ENCODE peak calls at places on chromosomes 13 and 19, in eight cellular contexts. L is CD8-positive, alpha-beta memory T cell; U is HepG2; A is thoracic aorta; P is stomach; C is heart left ventricle; T is AG04450; I is ovary. M is an unnamed sample.

GRCh38 chr19:57867868-57868492 is 18.3 kb downstream of the ZNF587 start:
- DNase-seq in L (no peak), T (no peak), U (no peak), C (no peak), I (no peak), P (no peak), A (no peak), M (no peak)

GRCh38 chr13:106941779-106942178 is 373.8 kb upstream of the ARGLU1 start:
- DNase-seq in C (no peak), I (no peak), P (no peak), A (no peak), U (no peak), L (no peak), T (no peak), M (no peak)

GRCh38 chr13:114258589-114258988 is 22.8 kb upstream of the UPF3A start:
- DNase-seq in I (no peak), T (no peak), C (no peak), A (no peak), L (no peak), P (peak; percentile 42), U (no peak), M (no peak)

GRCh38 chr13:74575729-74576125 is 441.5 kb upstream of the KLF12 start:
- DNase-seq in U (no peak), P (peak; percentile 50), A (peak; percentile 32), L (peak; percentile 67), C (peak; percentile 90), I (peak; percentile 70), T (no peak), M (peak; percentile 47)

GRCh38 chr13:21696865-21697448 is 26.1 kb downstream of the FGF9 start:
- DNase-seq in C (no peak), A (no peak), L (no peak), U (peak; percentile 48), T (no peak), I (no peak), P (no peak), M (peak; percentile 50)

GRCh38 chr13:94263038-94263437 is 216.4 kb downstream of the DCT start:
- DNase-seq in A (no peak), C (no peak), T (no peak), L (no peak), I (no peak), U (peak; percentile 37), P (no peak), M (no peak)

GRCh38 chr13:35724480-35724879 is 248.0 kb upstream of the MAB21L1 start:
- DNase-seq in U (no peak), C (no peak), L (no peak), A (no peak), P (no peak), T (no peak), I (no peak), M (no peak)

GRCh38 chr19:39401549-39402416 is 4.9 kb upstream of the ZFP36 start:
- DNase-seq in T (no peak), I (peak; percentile 46), A (no peak), C (peak; percentile 76), U (peak; percentile 96), P (peak; percentile 79), L (peak; percentile 96), M (peak; percentile 98)

GRCh38 chr13:39023316-39023715 is 14.6 kb downstream of the PROSER1 start:
- DNase-seq in C (no peak), T (no peak), I (no peak), U (no peak), P (no peak), A (no peak), L (no peak), M (peak; percentile 60)

GRCh38 chr19:23764781-23765180 is 6.1 kb upstream of the ZNF681 start:
- DNase-seq in T (no peak), P (no peak), U (no peak), I (no peak), C (no peak), A (no peak), L (no peak), M (no peak)
- H3K4me3 ChIP-seq in T (no peak overlapping the region), P (no peak overlapping the region), U (no peak overlapping the region), I (no peak overlapping the region), C (no peak overlapping the region), A (no peak overlapping the region), L (no peak overlapping the region), M (no peak overlapping the region)

DNA sequence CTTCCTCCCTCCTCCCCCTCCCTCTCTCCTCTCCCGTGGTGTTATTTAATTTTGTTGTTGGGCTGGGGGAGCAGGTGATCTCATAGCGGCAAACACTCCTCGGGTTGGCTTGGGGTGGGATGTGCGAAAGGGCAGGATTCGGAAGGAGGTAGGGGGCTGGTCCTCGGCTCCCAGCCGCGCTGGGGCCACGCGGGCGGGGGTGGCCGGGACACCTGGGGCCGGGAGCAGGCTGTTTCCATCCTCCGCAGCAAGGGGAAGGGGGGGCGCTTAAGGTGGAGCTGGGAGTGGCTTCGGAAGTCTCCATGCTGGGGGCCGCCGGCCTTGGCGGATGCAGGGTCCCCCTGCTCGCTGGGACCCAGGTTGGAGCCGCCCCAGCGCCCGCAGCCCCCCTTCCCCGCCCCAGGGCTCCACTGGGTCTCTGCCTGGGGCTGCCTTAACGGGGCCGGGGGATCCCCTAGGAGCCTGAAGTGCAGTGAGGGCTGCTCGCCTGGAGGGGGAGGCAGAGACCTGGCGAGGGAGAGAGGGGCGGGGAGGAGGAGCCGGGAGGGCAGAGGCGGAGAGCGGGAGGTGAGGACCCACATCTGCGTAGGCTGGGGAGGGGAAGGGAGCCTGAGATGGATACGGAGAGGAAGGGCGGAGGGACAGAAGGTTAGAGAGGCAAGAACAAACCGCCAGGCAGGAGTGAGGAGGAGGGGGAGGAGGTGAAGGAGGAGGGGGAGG is 365 bp upstream of the CA11 start:
- DNase-seq in U (peak; percentile 70), P (peak; percentile 91), L (peak; percentile 94), C (peak; percentile 94), T (no peak), A (no peak), I (peak; percentile 93), M (peak; percentile 86)
- H3K4me3 ChIP-seq in U (peak overlapping the region; percentile 59), P (peak overlapping the region; percentile 56), L (peak overlapping the region; percentile 90), C (peak overlapping the region; percentile 66), T (peak overlapping the region; percentile 60), A (peak overlapping the region; percentile 84), I (peak overlapping the region; percentile 56), M (peak overlapping the region; percentile 67)

DNA sequence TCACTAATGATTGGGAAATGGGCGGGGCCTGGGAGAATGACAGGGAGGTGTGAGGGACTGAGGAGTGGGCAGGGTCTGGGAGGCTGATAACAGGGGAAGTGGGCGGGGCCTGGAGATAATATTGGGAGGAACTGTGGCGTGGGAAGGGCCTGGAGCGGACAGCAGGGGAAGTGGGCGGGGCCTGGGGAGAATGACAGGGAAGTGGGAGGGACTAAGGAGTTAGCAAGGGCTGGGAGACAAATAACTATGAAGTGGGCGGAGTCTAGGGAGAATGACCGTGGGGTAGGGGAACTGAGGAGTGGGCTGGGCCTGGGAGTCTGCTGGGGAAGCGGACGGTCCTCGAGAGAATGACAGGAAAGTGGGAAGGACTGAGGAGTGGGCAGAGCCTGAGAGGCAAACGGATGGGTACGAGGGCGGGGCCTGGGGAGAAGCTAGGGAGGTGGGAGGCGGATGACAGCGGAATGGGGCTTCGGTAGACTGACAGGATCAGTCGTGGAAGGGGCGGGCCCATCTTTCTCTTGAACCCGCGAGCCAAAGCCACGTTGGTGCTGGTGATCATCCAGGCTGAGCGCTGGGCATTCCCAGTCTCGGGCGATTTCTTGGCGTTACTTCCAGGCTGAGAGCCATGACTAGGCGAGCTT is 14.0 kb upstream of the TUBB4A start:
- DNase-seq in T (peak; percentile 41), C (peak; percentile 94), P (peak; percentile 95), I (peak; percentile 76), L (peak; percentile 73), U (peak; percentile 77), A (peak; percentile 67), M (peak; percentile 96)
- H3K4me3 ChIP-seq in T (peak overlapping the region; percentile 67), C (peak overlapping the region; percentile 62), P (peak overlapping the region; percentile 60), I (peak overlapping the region; percentile 48), L (peak overlapping the region; percentile 84), U (peak overlapping the region; percentile 78), A (peak overlapping the region; percentile 63), M (peak overlapping the region; percentile 67)

GRCh38 chr19:45765365-45766292 is 3.4 kb downstream of the SIX5 start:
- DNase-seq in A (no peak), L (no peak), T (no peak), U (no peak), C (peak; percentile 72), I (peak; percentile 74), P (no peak), M (no peak)
- H3K4me3 ChIP-seq in A (peak overlapping the region; percentile 98), L (no peak overlapping the region), T (no peak overlapping the region), U (no peak overlapping the region), C (peak overlapping the region; percentile 38), I (no peak overlapping the region), P (no peak overlapping the region), M (no peak overlapping the region)

DNA sequence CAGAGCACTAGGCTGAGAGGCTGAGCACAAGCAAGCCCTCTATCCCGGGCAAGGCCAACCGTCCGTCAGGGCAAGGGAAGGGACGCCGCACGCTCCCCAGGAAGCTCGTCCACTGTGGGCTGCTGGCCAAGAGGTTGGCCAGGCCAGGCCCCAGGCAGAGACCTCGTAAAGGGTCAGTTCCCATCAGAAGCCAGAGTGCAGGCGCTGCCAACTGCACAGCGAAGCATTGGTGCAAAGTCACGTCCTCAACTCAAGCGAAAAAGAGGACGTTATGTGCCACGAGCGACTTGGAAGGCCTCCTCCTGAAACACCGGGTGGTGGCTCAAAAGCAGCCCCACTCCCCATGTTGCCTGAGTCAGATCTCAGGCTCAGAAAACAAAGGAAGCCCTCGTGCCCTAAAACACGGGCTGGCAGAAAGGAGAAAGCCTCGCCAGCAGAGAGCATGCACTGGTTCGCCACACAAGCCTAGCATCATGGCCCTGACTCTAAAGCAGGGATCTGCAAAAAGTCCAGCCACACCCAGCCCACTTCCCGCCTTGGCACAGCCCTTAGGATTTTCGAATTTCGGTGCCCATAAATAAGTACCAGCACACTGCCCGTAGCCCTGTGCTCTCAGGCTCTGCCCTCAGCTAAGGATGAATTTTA is 4.7 kb downstream of the AKAP8 start:
- DNase-seq in A (no peak), P (no peak), I (no peak), T (no peak), L (no peak), C (peak; percentile 86), U (no peak), M (no peak)
- H3K4me3 ChIP-seq in A (peak overlapping the region; percentile 34), P (no peak overlapping the region), I (no peak overlapping the region), T (no peak overlapping the region), L (no peak overlapping the region), C (peak overlapping the region; percentile 14), U (no peak overlapping the region), M (no peak overlapping the region)

DNA sequence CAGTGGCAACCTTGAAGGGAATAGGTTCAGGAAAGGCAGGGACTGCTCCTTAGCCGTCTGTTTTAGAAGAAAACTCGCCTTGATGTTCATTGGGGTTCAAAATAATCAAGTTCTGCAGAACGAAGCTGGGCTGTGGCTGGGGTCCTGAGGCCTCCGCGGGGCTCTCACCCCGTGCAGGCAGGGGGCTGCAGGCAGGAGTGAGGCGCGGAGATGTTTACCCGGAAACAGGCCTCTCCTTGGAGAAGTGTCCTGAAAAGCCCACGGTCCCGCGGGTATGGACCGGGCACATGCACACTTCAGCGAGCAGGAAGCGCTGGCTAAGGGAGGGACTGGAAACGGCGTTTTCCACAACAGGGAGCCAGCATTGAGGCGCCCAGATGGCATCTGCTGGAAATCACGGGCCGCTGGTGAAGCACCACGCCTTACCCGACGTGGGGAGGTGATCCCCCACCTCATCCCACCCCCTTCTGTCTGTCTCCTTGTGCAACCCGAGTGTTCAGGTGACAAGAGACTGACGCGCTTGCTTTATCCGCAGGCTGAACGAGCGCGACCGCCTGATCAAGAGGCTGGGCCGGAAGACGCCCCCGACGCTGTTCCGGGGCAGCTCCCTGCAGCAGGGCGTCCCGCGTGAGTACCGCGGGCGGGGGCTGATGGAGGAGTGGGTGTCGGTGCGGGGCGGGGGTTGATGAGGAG is 39.7 kb downstream of the SHISA2 start:
- DNase-seq in P (no peak), L (peak; percentile 79), I (no peak), T (no peak), U (no peak), C (peak; percentile 68), A (no peak), M (no peak)
- H3K4me3 ChIP-seq in P (peak overlapping the region; percentile 41), L (peak overlapping the region; percentile 73), I (no peak overlapping the region), T (peak overlapping the region; percentile 32), U (no peak overlapping the region), C (peak overlapping the region; percentile 37), A (peak overlapping the region; percentile 65), M (peak overlapping the region; percentile 10)